ENCODE peak calls at places on chromosomes 4 and X, in four cellular contexts. A, M, D and O are unnamed samples.
A peak's percentile ranks its signal among the peaks of the same experiment; 100 is the strongest.

GRCh38 chr4:12633058-12633651 is 851.0 kb downstream of the RAB28 start:
- DNase-seq in A (peak; percentile 56), M (peak; percentile 85), D (peak; percentile 88), O (peak; percentile 92)

GRCh38 chr4:165625281-165625680 is 246.5 kb downstream of the CPE start:
- DNase-seq in A (no peak), M (peak; percentile 21), D (no peak), O (no peak)

GRCh38 chr4:185127021-185127925 is 15.8 kb upstream of the SLC25A4 start:
- DNase-seq in A (peak; percentile 34), M (no peak), D (peak; percentile 64), O (no peak)

GRCh38 chrX:15973299-15973698 is 118.7 kb upstream of the AP1S2 start:
- DNase-seq in A (peak; percentile 34), M (peak; percentile 66), D (peak; percentile 78), O (peak; percentile 62)

GRCh38 chrX:111133389-111133788 is 37.4 kb downstream of the PAK3 start:
- DNase-seq in A (no peak), M (peak; percentile 23), D (no peak), O (no peak)

GRCh38 chr4:108030332-108030731 is 40.6 kb downstream of the HADH start:
- DNase-seq in A (peak; percentile 87), M (peak; percentile 39), D (peak; percentile 72), O (peak; percentile 88)

GRCh38 chr4:182143086-182143821 is 99.9 kb upstream of the TENM3 start:
- DNase-seq in A (peak; percentile 22), M (no peak), D (no peak), O (no peak)

GRCh38 chr4:65893311-65893710 is 223.0 kb upstream of the EPHA5 start:
- DNase-seq in A (no peak), M (peak; percentile 20), D (no peak), O (no peak)

GRCh38 chr4:89657931-89658700 is 178.8 kb downstream of the SNCA start:
- DNase-seq in A (peak; percentile 57), M (peak; percentile 29), D (no peak), O (peak; percentile 73)

GRCh38 chr4:121796283-121796682 is 4.8 kb upstream of the EXOSC9 start:
- DNase-seq in A (peak; percentile 22), M (no peak), D (no peak), O (no peak)

GRCh38 chr4:1200425-1201035 is 28.1 kb upstream of the SPON2 start:
- DNase-seq in A (peak; percentile 91), M (no peak), D (peak; percentile 22), O (no peak)

GRCh38 chr4:153555730-153556440 is 89.7 kb downstream of the TMEM131L start:
- DNase-seq in A (peak; percentile 25), M (peak; percentile 34), D (no peak), O (no peak)

GRCh38 chr4:140309124-140309870 is 64.1 kb upstream of the SCOC start:
- DNase-seq in A (peak; percentile 71), M (peak; percentile 24), D (peak; percentile 47), O (peak; percentile 12)

GRCh38 chrX:51568586-51568985 is 50.1 kb downstream of the CENPVL3 start:
- DNase-seq in A (peak; percentile 57), M (peak; percentile 87), D (no peak), O (no peak)

GRCh38 chrX:24332868-24333267 is 19.0 kb upstream of the SUPT20HL2 start:
- DNase-seq in A (no peak), M (no peak), D (no peak), O (no peak)

GRCh38 chr4:158906073-158906472 is 137.2 kb downstream of the FNIP2 start:
- DNase-seq in A (no peak), M (peak; percentile 39), D (no peak), O (no peak)

GRCh38 chrX:17007134-17007768 is 60.8 kb downstream of the REPS2 start:
- DNase-seq in A (peak; percentile 31), M (peak; percentile 26), D (peak; percentile 42), O (no peak)

GRCh38 chr4:47827339-47828047 is 10.4 kb downstream of the CORIN start:
- DNase-seq in A (no peak), M (no peak), D (no peak), O (no peak)

GRCh38 chr4:15132739-15133138 is 130.5 kb downstream of the CPEB2 start:
- DNase-seq in A (no peak), M (no peak), D (no peak), O (no peak)

GRCh38 chrX:14872355-14872754 is 514 bp downstream of the FANCB start:
- DNase-seq in A (peak; percentile 16), M (no peak), D (no peak), O (no peak)

GRCh38 chrX:134908235-134908834 is 82.5 kb upstream of the SMIM10 start:
- DNase-seq in A (peak; percentile 54), M (peak; percentile 37), D (no peak), O (no peak)

GRCh38 chr4:66613591-66613990 is 931.7 kb downstream of the CENPC start:
- DNase-seq in A (no peak), M (no peak), D (no peak), O (no peak)

GRCh38 chr4:139901516-139902327 is 236.1 kb downstream of the MGST2 start:
- DNase-seq in A (peak; percentile 58), M (peak; percentile 33), D (no peak), O (no peak)

GRCh38 chrX:69136546-69137331 is 28.5 kb downstream of the PJA1 start:
- DNase-seq in A (no peak), M (no peak), D (peak; percentile 46), O (no peak)

GRCh38 chrX:71923516-71923915 is 12.9 kb downstream of the NHSL2 start:
- DNase-seq in A (peak; percentile 73), M (no peak), D (no peak), O (no peak)

GRCh38 chr4:101345271-101345595 is 2.1 kb downstream of the PPP3CA start:
- DNase-seq in A (peak; percentile 70), M (no peak), D (no peak), O (no peak)

GRCh38 chrX:920234-920799 is 289.7 kb downstream of the SHOX start:
- DNase-seq in A (peak; percentile 39), M (no peak), D (no peak), O (no peak)

GRCh38 chr4:83781434-83781833 is 245.5 kb downstream of the GPAT3 start:
- DNase-seq in A (no peak), M (no peak), D (no peak), O (no peak)

GRCh38 chr4:105555409-105555808 is 3.0 kb downstream of the ARHGEF38 start:
- DNase-seq in A (no peak), M (no peak), D (peak; percentile 79), O (no peak)

GRCh38 chr4:36255575-36255974 is 11.3 kb upstream of the ARAP2 start:
- DNase-seq in A (no peak), M (no peak), D (no peak), O (peak; percentile 50)

GRCh38 chrX:38052096-38052495 is 45.7 kb downstream of the SYTL5 start:
- DNase-seq in A (peak; percentile 83), M (peak; percentile 84), D (no peak), O (no peak)
- H3K9ac ChIP-seq in A (no peak overlapping the region), M (no peak overlapping the region), D (no peak overlapping the region), O (no peak overlapping the region)

DNA sequence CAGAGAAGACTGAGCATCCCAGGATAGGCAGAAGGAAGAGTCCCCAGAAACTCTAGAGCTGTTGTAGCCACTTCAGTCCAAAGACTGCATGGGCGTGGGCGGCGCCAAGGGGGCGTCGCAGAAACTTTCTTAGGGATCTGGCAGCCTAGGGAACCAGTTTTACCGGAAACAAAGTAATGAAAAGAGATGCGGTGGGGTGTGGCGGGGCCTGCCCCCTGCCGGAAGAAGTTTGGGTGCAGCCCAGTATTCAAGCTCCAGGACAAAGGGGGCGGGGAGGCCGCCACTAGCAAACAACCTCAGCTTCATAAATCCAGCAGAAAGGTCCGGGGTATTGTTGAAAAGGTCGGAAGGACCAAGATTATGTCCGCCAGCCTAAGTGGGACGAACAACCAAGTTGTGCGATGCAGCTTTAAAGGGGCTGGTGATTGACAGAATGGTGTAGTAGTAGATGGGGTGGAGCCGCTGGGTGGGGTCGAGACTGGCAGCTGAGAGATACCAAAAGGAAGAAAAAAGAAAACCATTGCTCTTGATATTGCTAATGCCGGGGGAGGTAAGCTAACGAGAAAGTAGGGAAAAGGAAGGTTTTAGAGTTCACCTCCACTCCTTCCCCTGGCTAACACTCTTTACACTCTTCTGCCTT is 190.5 kb downstream of the RRAGB start:
- DNase-seq in A (peak; percentile 56), M (peak; percentile 77), D (peak; percentile 83), O (peak; percentile 65)
- H3K9ac ChIP-seq in A (peak overlapping the region; percentile 72), M (peak overlapping the region; percentile 60), D (peak overlapping the region; percentile 61), O (peak overlapping the region; percentile 81)

DNA sequence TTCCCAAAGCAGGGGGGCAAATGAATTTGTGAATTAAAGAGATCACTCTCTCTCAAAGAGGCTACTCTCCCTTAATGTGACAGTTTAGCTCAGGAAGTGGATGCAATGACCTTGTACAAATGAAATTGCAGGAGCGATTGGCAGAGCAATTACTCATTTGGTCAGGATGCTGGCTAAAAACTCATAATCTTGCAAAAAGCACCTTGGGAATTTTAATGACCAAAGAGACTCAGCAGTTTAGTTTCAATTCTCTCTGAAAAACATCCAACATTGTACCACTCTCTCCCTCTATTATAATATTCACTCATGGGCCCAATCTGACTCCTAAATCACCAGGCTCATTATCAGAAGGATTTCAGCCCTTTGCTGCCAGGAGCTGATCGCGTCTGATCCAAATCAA is 26.1 kb downstream of the PDGFC start:
- DNase-seq in A (peak; percentile 66), M (peak; percentile 52), D (no peak), O (no peak)
- H3K9ac ChIP-seq in A (peak overlapping the region; percentile 52), M (peak overlapping the region; percentile 68), D (no peak overlapping the region), O (no peak overlapping the region)

GRCh38 chrX:130539721-130540321 is 138.0 kb downstream of the RBMX2 start:
- DNase-seq in A (peak; percentile 71), M (peak; percentile 63), D (peak; percentile 50), O (peak; percentile 69)
- H3K9ac ChIP-seq in A (no peak overlapping the region), M (no peak overlapping the region), D (no peak overlapping the region), O (no peak overlapping the region)

GRCh38 chrX:21959362-21960051 is 19.0 kb downstream of the SMS start:
- DNase-seq in A (no peak), M (no peak), D (no peak), O (no peak)

GRCh38 chrX:21956783-21957182 is 16.3 kb downstream of the SMS start:
- DNase-seq in A (no peak), M (no peak), D (no peak), O (no peak)

GRCh38 chrX:21958888-21959287 is 18.4 kb downstream of the SMS start:
- DNase-seq in A (peak; percentile 34), M (no peak), D (no peak), O (no peak)

GRCh38 chrX:21960569-21960968 is 20.1 kb downstream of the SMS start:
- DNase-seq in A (no peak), M (no peak), D (no peak), O (no peak)

GRCh38 chrX:21958187-21958586 is 17.7 kb downstream of the SMS start:
- DNase-seq in A (no peak), M (no peak), D (no peak), O (no peak)
- H3K9ac ChIP-seq in A (no peak overlapping the region), M (no peak overlapping the region), D (no peak overlapping the region), O (no peak overlapping the region)

GRCh38 chr4:86482851-86483490 is 111.1 kb upstream of the PTPN13 start:
- DNase-seq in A (peak; percentile 13), M (peak; percentile 6), D (peak; percentile 89), O (no peak)
- H3K9ac ChIP-seq in A (no peak overlapping the region), M (no peak overlapping the region), D (no peak overlapping the region), O (no peak overlapping the region)

GRCh38 chrX:39853417-39853816 is 244.3 kb downstream of the BCOR start:
- DNase-seq in A (no peak), M (no peak), D (no peak), O (no peak)
- H3K9ac ChIP-seq in A (no peak overlapping the region), M (no peak overlapping the region), D (no peak overlapping the region), O (peak overlapping the region; percentile 100)